ENCODE peak calls at places on chromosomes 13 and 19, in nine cellular contexts. Y, V, T, N, C, Z, U, X and K are unnamed samples. For H3K4me1, the result is how much of the 10 kb centered on the place peaks cover.

GRCh38 chr19:2813235-2814160 is 6.2 kb upstream of the ZNF554 start:
- DNase-seq in N (no peak), X (no peak), C (no peak), U (no peak), V (no peak), Z (peak), T (no peak), Y (no peak), K (no peak)

GRCh38 chr19:11570039-11570462 is 7.4 kb downstream of the ACP5 start:
- DNase-seq in Z (no peak), T (no peak), V (no peak), N (no peak), Y (no peak), C (no peak), U (no peak), X (no peak), K (no peak)

GRCh38 chr13:98346904-98347636 is 170.0 kb upstream of the RNF113B start:
- DNase-seq in N (no peak), Y (no peak), V (no peak), X (no peak), C (no peak), Z (no peak), U (no peak), T (no peak), K (no peak)

GRCh38 chr19:38168632-38169031 is 55.4 kb downstream of the DPF1 start:
- DNase-seq in T (no peak), C (no peak), Z (no peak), N (no peak), U (no peak), Y (no peak), V (no peak), X (no peak), K (no peak)

GRCh38 chr13:45863716-45864590 is 12.4 kb upstream of the SIAH3 start:
- DNase-seq in N (no peak), T (no peak), Y (no peak), C (no peak), Z (no peak), X (no peak), U (no peak), V (no peak), K (no peak)

GRCh38 chr19:5595129-5595528 is 27.4 kb upstream of the TINCR start:
- DNase-seq in N (no peak), T (no peak), Z (no peak), U (no peak), Y (no peak), V (no peak), C (no peak), X (no peak), K (no peak)

GRCh38 chr13:32136716-32137115 is 105.1 kb downstream of the FRY start:
- DNase-seq in N (no peak), Z (no peak), V (no peak), C (no peak), U (no peak), X (no peak), Y (no peak), T (no peak), K (no peak)

GRCh38 chr19:32416749-32417469 is 11.3 kb downstream of the DPY19L3 start:
- DNase-seq in X (no peak), C (no peak), V (no peak), U (no peak), N (no peak), T (no peak), Z (no peak), Y (no peak), K (no peak)

GRCh38 chr13:99418663-99419140 is 82.6 kb upstream of the TM9SF2 start:
- DNase-seq in U (no peak), X (no peak), Z (no peak), N (peak), V (peak), Y (no peak), T (no peak), C (no peak), K (no peak)

GRCh38 chr13:26541678-26542553 is 15.6 kb upstream of the WASF3 start:
- DNase-seq in N (no peak), V (no peak), T (no peak), X (no peak), U (no peak), Z (no peak), C (no peak), Y (no peak), K (no peak)

GRCh38 chr13:21420706-21421105 is 38.4 kb downstream of the ZDHHC20 start:
- DNase-seq in Z (no peak), U (no peak), C (no peak), T (no peak), V (no peak), Y (no peak), N (no peak), X (no peak), K (no peak)

GRCh38 chr13:22967669-22968068 is 213.1 kb upstream of the SGCG start:
- DNase-seq in Z (no peak), X (no peak), T (no peak), N (no peak), V (no peak), C (no peak), Y (no peak), U (no peak), K (no peak)

GRCh38 chr13:110269509-110270185 is 37.3 kb downstream of the COL4A1 start:
- DNase-seq in C (no peak), Y (no peak), U (no peak), V (no peak), Z (no peak), N (no peak), T (no peak), X (no peak), K (no peak)

GRCh38 chr19:33866696-33867095 is 70.0 kb downstream of the KCTD15 start:
- DNase-seq in N (no peak), X (no peak), V (no peak), Z (no peak), Y (no peak), U (no peak), T (no peak), C (no peak), K (no peak)

GRCh38 chr19:44735011-44735410 is 13.5 kb upstream of the BCL3 start:
- DNase-seq in Y (no peak), X (no peak), N (no peak), V (no peak), T (no peak), C (no peak), U (no peak), Z (no peak), K (no peak)

GRCh38 chr13:112113851-112114250 is 46.9 kb downstream of the SOX1 start:
- DNase-seq in N (no peak), T (no peak), U (no peak), V (no peak), Z (no peak), C (no peak), Y (no peak), X (no peak), K (no peak)

GRCh38 chr13:76223565-76223964 is 587.4 kb downstream of the LMO7 start:
- DNase-seq in U (no peak), T (no peak), Z (no peak), X (no peak), V (no peak), N (no peak), C (no peak), Y (no peak), K (no peak)

GRCh38 chr19:1286859-1287621 is 1.4 kb downstream of the EFNA2 start:
- DNase-seq in C (no peak), N (no peak), V (no peak), Z (peak), U (no peak), T (no peak), X (no peak), Y (no peak), K (no peak)

GRCh38 chr13:101639711-101640110 is 187.2 kb downstream of the ITGBL1 start:
- DNase-seq in Y (no peak), V (no peak), X (no peak), Z (no peak), C (no peak), N (no peak), U (no peak), T (no peak), K (no peak)

GRCh38 chr19:15038304-15038703 is 11.0 kb upstream of the CASP14 start:
- DNase-seq in T (no peak), Y (no peak), U (no peak), Z (no peak), X (peak), V (no peak), N (no peak), C (no peak), K (peak)

GRCh38 chr19:2291185-2291751 is 9.3 kb upstream of the PEAK3 start:
- DNase-seq in T (no peak), Z (peak), C (no peak), Y (no peak), X (no peak), U (no peak), V (no peak), N (no peak), K (no peak)

GRCh38 chr19:2115911-2116426 is 19.3 kb downstream of the IZUMO4 start:
- DNase-seq in U (no peak), N (no peak), Y (no peak), T (no peak), Z (peak), X (no peak), C (no peak), V (no peak), K (no peak)

GRCh38 chr19:18865973-18866799 is 29.8 kb downstream of the CERS1 start:
- DNase-seq in X (peak), U (peak), V (peak), T (no peak), N (peak), Y (peak), C (no peak), Z (peak), K (peak)

GRCh38 chr19:18023596-18024212 is 15.7 kb downstream of the ARRDC2 start:
- DNase-seq in N (peak), V (peak), X (peak), Z (peak), Y (peak), T (peak), C (peak), U (peak), K (peak)

GRCh38 chr13:47433461-47434005 is 536.7 kb upstream of the HTR2A start:
- DNase-seq in U (no peak), C (no peak), V (no peak), T (no peak), Y (no peak), X (no peak), Z (no peak), N (no peak), K (no peak)

GRCh38 chr19:49442354-49442753 is 1.0 kb upstream of the SLC17A7 start:
- DNase-seq in N (no peak), U (no peak), V (no peak), Z (no peak), C (peak), X (peak), Y (no peak), T (no peak), K (peak)

GRCh38 chr13:33105387-33106005 is 89.3 kb downstream of the KL start:
- DNase-seq in V (no peak), C (no peak), N (no peak), T (no peak), Z (no peak), U (no peak), Y (no peak), X (no peak), K (no peak)

GRCh38 chr13:46310066-46310465 is 77.0 kb downstream of the RUBCNL start:
- DNase-seq in T (no peak), N (no peak), U (no peak), X (no peak), V (no peak), Y (no peak), Z (no peak), C (no peak), K (no peak)

DNA sequence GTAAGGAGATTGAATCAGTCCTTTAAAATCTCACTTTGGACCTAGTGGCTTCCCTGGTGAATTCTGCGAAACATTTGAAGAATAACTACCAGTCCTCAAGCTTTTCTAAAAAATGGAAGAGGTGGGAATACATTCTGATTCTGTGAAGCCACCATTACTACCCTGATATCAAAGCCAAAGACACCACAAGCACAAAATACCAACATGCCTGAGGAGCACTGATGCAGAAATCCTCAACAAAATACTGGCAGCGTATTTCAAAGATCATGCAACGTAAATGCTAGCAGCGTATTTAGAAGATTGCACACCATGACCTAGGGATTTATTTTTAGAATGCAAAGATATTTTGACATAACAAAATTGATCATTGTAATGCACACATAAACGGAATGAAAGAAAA is 14.4 kb downstream of the ATP4B start:
- DNase-seq in U (peak), N (no peak), V (no peak), T (no peak), X (no peak), C (no peak), Y (no peak), Z (no peak), K (no peak)
- H3K4me1 ChIP-seq in U (half or more), N (under half), V (under half), T (under half), X (under half), C (under half), Y (under half), Z (under half), K (under half)

DNA sequence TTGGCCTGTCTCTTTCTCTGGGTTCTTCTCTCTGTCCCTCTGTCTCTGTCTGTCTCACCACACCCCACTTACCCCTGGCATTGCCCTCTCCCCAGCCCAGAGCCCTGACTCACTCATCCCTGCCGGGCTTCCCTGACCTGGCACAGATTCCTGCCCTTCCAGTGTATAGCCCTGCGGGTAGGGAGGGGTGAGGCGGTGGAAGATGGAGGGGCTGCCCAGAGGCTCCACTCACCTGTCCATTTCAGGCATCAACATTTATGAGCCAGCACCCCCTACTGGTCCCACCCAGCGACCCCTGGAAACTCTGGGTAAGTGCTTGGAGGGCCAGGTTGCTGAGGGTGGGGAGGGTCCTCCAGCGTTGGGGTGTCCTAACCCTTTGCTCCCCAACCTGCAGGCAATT is 1.0 kb downstream of the NCCRP1 start:
- DNase-seq in N (no peak), Z (no peak), U (no peak), V (no peak), Y (no peak), T (no peak), X (no peak), C (no peak), K (no peak)
- TF ChIP-seq CTCF in N (no peak), Z (no peak), U (no peak), V (no peak), Y (no peak), T (no peak), X (no peak), C (no peak), K (no peak)

GRCh38 chr19:52034051-52034728 is 6.0 kb upstream of the ZNF614 start:
- DNase-seq in X (no peak), V (no peak), N (no peak), Y (no peak), T (no peak), U (no peak), C (no peak), Z (no peak), K (no peak)
- H3K4me3 ChIP-seq in X (no peak), V (no peak), N (no peak), Y (peak), T (no peak), U (no peak), C (no peak), Z (no peak), K (no peak)

GRCh38 chr19:46411088-46412033 is 2.0 kb downstream of the CCDC8 start:
- DNase-seq in T (no peak), C (no peak), N (no peak), V (no peak), U (no peak), Z (no peak), Y (no peak), X (no peak), K (no peak)
- H3K4me1 ChIP-seq in T (under half), C (under half), N (under half), V (under half), U (under half), Z (half or more), Y (under half), X (under half), K (under half)

GRCh38 chr13:43114504-43114903 is 91.1 kb downstream of the DNAJC15 start:
- DNase-seq in N (no peak), C (no peak), X (no peak), T (no peak), Y (no peak), Z (no peak), V (no peak), U (no peak), K (no peak)

GRCh38 chr13:43111887-43112400 is 88.6 kb downstream of the DNAJC15 start:
- DNase-seq in Z (no peak), C (no peak), V (no peak), U (no peak), T (no peak), N (no peak), Y (no peak), X (no peak), K (no peak)

GRCh38 chr13:43113603-43114002 is 90.2 kb downstream of the DNAJC15 start:
- DNase-seq in N (no peak), V (no peak), Z (no peak), C (no peak), Y (no peak), X (no peak), T (no peak), U (no peak), K (no peak)

GRCh38 chr13:43119206-43119605 is 95.8 kb downstream of the DNAJC15 start:
- DNase-seq in N (no peak), C (no peak), X (no peak), Z (peak), U (no peak), Y (no peak), T (no peak), V (no peak), K (no peak)

DNA sequence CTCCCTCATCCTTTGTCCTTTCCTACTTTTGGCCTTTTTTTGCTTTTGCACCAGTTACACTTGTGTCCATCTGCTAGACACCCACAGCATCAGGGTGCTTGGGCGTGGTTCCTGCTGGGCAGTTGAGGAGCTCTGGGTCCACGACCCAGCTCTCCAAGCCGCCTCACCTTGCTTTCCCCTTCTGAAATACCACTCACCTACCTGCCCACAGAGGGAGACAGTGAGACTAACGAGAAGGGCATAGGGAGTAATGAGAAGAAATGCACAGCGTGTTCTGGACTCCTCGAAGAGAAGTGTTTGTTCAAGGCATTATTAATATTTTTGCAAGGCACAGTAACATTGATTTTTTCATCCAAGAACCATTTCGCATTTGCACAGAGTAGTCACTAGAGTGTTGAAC is 92.9 kb downstream of the DNAJC15 start:
- DNase-seq in U (no peak), C (no peak), V (no peak), X (no peak), N (no peak), Z (no peak), Y (no peak), T (no peak), K (no peak)
- TF ChIP-seq CTCF in U (no peak), C (no peak), V (no peak), X (no peak), N (no peak), Z (no peak), Y (no peak), T (no peak), K (no peak)

GRCh38 chr13:40591091-40591490 is 75.3 kb downstream of the FOXO1 start:
- DNase-seq in Z (no peak), Y (no peak), X (no peak), N (no peak), C (no peak), V (no peak), U (no peak), T (no peak), K (no peak)
- H3K4me3 ChIP-seq in Z (no peak), Y (no peak), X (no peak), N (no peak), C (no peak), V (no peak), U (no peak), T (no peak), K (no peak)

DNA sequence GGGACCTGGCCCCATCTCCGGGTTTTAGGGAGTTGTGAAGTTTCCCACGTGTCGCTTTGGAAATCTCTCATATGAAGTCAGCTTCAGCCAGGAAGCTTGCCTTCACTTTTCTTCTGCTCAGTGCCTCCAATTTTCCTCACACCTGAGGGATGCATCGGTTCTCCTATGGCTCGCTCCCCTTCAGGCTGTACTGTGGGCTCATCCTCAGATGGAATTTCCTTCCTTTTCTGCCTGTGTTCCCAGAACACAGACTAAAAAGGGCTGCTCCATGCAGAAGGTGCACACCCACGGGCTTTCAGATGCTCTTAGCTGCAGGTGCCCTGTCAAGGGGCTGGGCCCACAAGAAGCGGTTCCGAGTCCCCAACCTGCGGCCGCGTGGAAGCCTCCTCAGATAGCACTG is 275.7 kb downstream of the ZNF536 start:
- DNase-seq in X (no peak), V (no peak), T (no peak), N (no peak), U (no peak), C (no peak), Y (no peak), Z (peak), K (no peak)
- H3K4me1 ChIP-seq in X (under half), V (under half), T (under half), N (under half), U (under half), C (under half), Y (under half), Z (under half), K (under half)

DNA sequence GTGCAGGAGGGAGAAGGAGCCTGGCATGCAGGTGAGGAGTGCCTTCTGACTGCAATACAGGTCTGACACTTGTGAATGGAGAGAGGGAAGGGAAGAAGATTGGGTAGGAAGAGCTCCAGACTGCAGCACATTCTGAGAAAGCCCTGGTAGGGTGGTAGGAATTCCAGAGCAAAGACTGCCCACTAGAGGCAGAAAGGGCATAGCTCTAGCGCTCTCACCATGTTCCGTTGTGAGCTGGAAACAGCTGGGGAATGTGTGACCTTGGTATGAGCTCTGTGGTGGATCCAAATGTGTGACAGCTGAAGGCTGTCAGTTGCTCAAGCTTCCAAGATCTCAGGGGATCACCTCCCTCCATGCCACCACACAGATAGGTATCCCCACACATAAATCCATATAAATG is 2.9 kb upstream of the MTUS2 start:
- DNase-seq in T (no peak), U (no peak), X (no peak), Y (no peak), N (no peak), V (no peak), Z (no peak), C (no peak), K (no peak)
- TF ChIP-seq CTCF in T (no peak), U (no peak), X (no peak), Y (no peak), N (no peak), V (no peak), Z (no peak), C (no peak), K (no peak)

GRCh38 chr13:19681517-19681916 is 48.1 kb downstream of the MPHOSPH8 start:
- DNase-seq in U (no peak), C (no peak), X (no peak), T (no peak), V (no peak), Y (no peak), N (no peak), Z (no peak), K (no peak)
- H3K4me3 ChIP-seq in U (no peak), C (no peak), X (no peak), T (no peak), V (no peak), Y (no peak), N (no peak), Z (no peak), K (no peak)